ENCODE peak calls at places on chromosomes 7 and 10, in four cellular contexts. A, V, D and I are unnamed samples.

GRCh38 chr7:3426064-3426463 is 125.0 kb downstream of the SDK1 start:
- DNase-seq in A (no peak), V (no peak), D (no peak), I (no peak)

GRCh38 chr7:134452991-134453473 is 5.9 kb downstream of the AKR1B1 start:
- DNase-seq in A (no peak), V (no peak), D (no peak), I (no peak)

GRCh38 chr7:2014391-2015241 is 218.1 kb downstream of the MAD1L1 start:
- DNase-seq in A (no peak), V (no peak), D (no peak), I (no peak)

GRCh38 chr7:102982235-102982634 is 69.4 kb downstream of the LRRC17 start:
- DNase-seq in A (no peak), V (no peak), D (no peak), I (no peak)

GRCh38 chr7:28808786-28809533 is 149.2 kb downstream of the TRIL start:
- DNase-seq in A (no peak), V (no peak), D (no peak), I (peak)

GRCh38 chr7:2110586-2111396 is 122.0 kb downstream of the MAD1L1 start:
- DNase-seq in A (peak), V (no peak), D (no peak), I (no peak)

GRCh38 chr7:48887500-48887899 is 36.8 kb upstream of the CDC14C start:
- DNase-seq in A (peak), V (no peak), D (no peak), I (no peak)

GRCh38 chr7:95608344-95609173 is 12.2 kb upstream of the PDK4 start:
- DNase-seq in A (peak), V (peak), D (peak), I (peak)

GRCh38 chr10:31319602-31320178 is 674 bp downstream of the ZEB1 start:
- DNase-seq in A (no peak), V (peak), D (no peak), I (no peak)

GRCh38 chr7:106609416-106609815 is 51.5 kb downstream of the CCDC71L start:
- DNase-seq in A (peak), V (no peak), D (no peak), I (peak)

GRCh38 chr10:119537953-119538630 is 4.4 kb downstream of the RGS10 start:
- DNase-seq in A (no peak), V (no peak), D (no peak), I (no peak)

DNA sequence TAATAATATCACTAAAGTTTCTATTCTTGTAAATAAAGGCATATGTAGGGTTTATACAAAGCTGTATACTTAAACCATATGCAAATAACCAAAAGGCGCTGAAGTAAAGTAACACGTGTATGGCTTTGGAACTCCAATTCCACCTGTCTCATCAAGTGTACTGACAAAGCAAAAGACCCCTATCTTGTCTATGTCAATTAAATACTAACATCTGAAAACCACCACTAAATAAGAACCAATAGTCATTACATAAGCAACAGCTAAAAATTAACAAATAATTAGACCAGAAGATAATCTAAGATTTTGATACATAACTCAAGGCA is 93.9 kb downstream of the KMT2C start:
- DNase-seq in A (no peak), V (no peak), D (no peak), I (no peak)
- H3K4me3 ChIP-seq in A (no peak), V (no peak), D (no peak), I (no peak)

GRCh38 chr7:37193775-37194135 is 254.9 kb downstream of the ELMO1 start:
- DNase-seq in A (no peak), V (no peak), D (no peak), I (no peak)
- H3K4me3 ChIP-seq in A (no peak), V (no peak), D (no peak), I (no peak)

GRCh38 chr7:129435414-129435829 is 1.2 kb downstream of the STRIP2 start:
- DNase-seq in A (no peak), V (no peak), D (no peak), I (no peak)
- H3K4me3 ChIP-seq in A (peak), V (no peak), D (peak), I (peak)

GRCh38 chr7:142711196-142711595 is 38.1 kb upstream of the PRSS1 start:
- DNase-seq in A (no peak), V (no peak), D (no peak), I (no peak)

GRCh38 chr7:142714375-142714774 is 34.9 kb upstream of the PRSS1 start:
- DNase-seq in A (no peak), V (peak), D (no peak), I (no peak)

GRCh38 chr7:142709921-142710320 is 39.4 kb upstream of the PRSS1 start:
- DNase-seq in A (no peak), V (no peak), D (no peak), I (no peak)

GRCh38 chr7:142712617-142712957 is 36.7 kb upstream of the PRSS1 start:
- DNase-seq in A (no peak), V (no peak), D (no peak), I (no peak)

DNA sequence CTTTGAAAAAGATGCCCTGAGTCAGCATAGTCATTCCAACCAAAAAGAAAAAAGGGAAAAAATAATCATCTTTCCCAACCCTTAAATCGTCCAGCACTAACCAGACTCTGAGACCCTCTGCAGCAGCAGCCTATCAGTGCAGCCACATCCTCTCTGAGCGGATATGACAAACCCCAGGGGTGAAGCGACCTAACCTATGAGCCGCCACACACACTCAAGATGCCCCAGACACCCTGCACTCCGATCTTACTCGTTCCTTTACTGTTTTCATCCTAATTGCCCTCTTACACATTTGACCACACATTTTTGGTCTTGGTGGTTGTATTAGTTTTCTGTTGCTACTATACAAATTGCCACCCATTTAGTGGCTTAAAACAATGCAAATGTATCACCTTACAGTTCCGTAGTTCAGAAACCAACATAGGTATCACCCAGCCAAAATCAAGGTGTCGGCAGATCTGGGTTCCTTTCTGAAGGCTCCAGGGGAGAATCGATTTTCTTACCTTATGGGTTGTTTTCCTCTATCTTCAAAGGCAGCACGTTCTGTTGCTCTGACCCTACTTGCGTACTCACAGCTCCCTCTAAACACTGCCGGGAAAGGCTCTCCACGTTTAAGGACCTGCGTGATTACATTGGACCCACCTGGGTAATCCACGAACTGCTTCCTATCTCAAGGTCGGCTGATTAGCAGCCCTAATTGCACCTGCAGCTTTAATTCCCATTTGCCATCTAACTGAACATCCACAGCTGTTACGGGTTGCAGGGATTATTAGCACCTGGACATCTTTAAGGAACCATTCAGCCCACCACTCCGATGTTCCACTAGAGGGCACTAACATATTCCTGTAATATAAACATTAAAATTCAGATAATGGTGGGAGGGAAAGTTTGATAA is 37.3 kb upstream of the PRSS1 start:
- DNase-seq in A (peak), V (peak), D (no peak), I (peak)
- H3K4me3 ChIP-seq in A (no peak), V (no peak), D (no peak), I (no peak)

GRCh38 chr7:5284304-5285281 is 1.9 kb downstream of the SLC29A4 start:
- DNase-seq in A (peak), V (peak), D (no peak), I (no peak)
- H3K4me3 ChIP-seq in A (no peak), V (no peak), D (no peak), I (no peak)

GRCh38 chr10:102675151-102675886 is 31.0 kb downstream of the TRIM8 start:
- DNase-seq in A (no peak), V (peak), D (no peak), I (no peak)
- H3K4me3 ChIP-seq in A (no peak), V (no peak), D (no peak), I (no peak)